ENCODE peak calls at places on chromosomes 2 and 18, in four cellular contexts. One of them, this sample, is unnamed.
A peak's percentile ranks its signal among the peaks of the same experiment; 100 is the strongest.

GRCh38 chr2:9548506-9548905 is 7.1 kb downstream of the ADAM17 start:
- DNase-seq in fibroblast of the aortic adventitia: no peak
- DNase-seq in ACHN: no peak
- DNase-seq in cardiac fibroblast: peak; percentile 66
- DNase-seq in this sample: peak; percentile 38

GRCh38 chr2:170820647-170821630 is 4.3 kb downstream of the GAD1 start:
- DNase-seq in fibroblast of the aortic adventitia: no peak
- DNase-seq in ACHN: no peak
- DNase-seq in cardiac fibroblast: no peak
- DNase-seq in this sample: no peak

GRCh38 chr18:77811510-77811909 is 561.9 kb downstream of the GALR1 start:
- DNase-seq in fibroblast of the aortic adventitia: no peak
- DNase-seq in ACHN: no peak
- DNase-seq in cardiac fibroblast: peak; percentile 16
- DNase-seq in this sample: no peak

GRCh38 chr2:28991021-28991420 is 9.9 kb downstream of the TOGARAM2 start:
- DNase-seq in fibroblast of the aortic adventitia: peak; percentile 58
- DNase-seq in ACHN: no peak
- DNase-seq in cardiac fibroblast: peak; percentile 55
- DNase-seq in this sample: no peak

GRCh38 chr2:240817496-240818292 is 2.3 kb downstream of the KIF1A start:
- DNase-seq in fibroblast of the aortic adventitia: no peak
- DNase-seq in ACHN: no peak
- DNase-seq in cardiac fibroblast: no peak
- DNase-seq in this sample: no peak

GRCh38 chr2:79219383-79219988 is 59.9 kb upstream of the REG3A start:
- DNase-seq in fibroblast of the aortic adventitia: peak; percentile 36
- DNase-seq in ACHN: peak; percentile 66
- DNase-seq in cardiac fibroblast: peak; percentile 68
- DNase-seq in this sample: peak; percentile 55

GRCh38 chr2:192480984-192481383 is 286.3 kb upstream of the TMEFF2 start:
- DNase-seq in fibroblast of the aortic adventitia: no peak
- DNase-seq in ACHN: no peak
- DNase-seq in cardiac fibroblast: no peak
- DNase-seq in this sample: no peak

GRCh38 chr18:3356614-3357013 is 93.4 kb upstream of the TGIF1 start:
- DNase-seq in fibroblast of the aortic adventitia: no peak
- DNase-seq in ACHN: no peak
- DNase-seq in cardiac fibroblast: no peak
- DNase-seq in this sample: no peak

GRCh38 chr2:222608081-222608480 is 47.8 kb downstream of the FARSB start:
- DNase-seq in fibroblast of the aortic adventitia: no peak
- DNase-seq in ACHN: no peak
- DNase-seq in cardiac fibroblast: no peak
- DNase-seq in this sample: no peak

GRCh38 chr2:205650450-205650849 is 31.9 kb upstream of the NRP2 start:
- DNase-seq in fibroblast of the aortic adventitia: peak; percentile 89
- DNase-seq in ACHN: no peak
- DNase-seq in cardiac fibroblast: peak; percentile 89
- DNase-seq in this sample: peak; percentile 82

GRCh38 chr2:168254158-168254935 is 7.0 kb upstream of the STK39 start:
- DNase-seq in fibroblast of the aortic adventitia: peak; percentile 18
- DNase-seq in ACHN: peak; percentile 55
- DNase-seq in cardiac fibroblast: peak; percentile 58
- DNase-seq in this sample: no peak

GRCh38 chr18:78640596-78640995 is 339.0 kb upstream of the SALL3 start:
- DNase-seq in fibroblast of the aortic adventitia: no peak
- DNase-seq in ACHN: no peak
- DNase-seq in cardiac fibroblast: no peak
- DNase-seq in this sample: no peak

GRCh38 chr2:237647176-237648015 is 20.0 kb downstream of the LRRFIP1 start:
- DNase-seq in fibroblast of the aortic adventitia: no peak
- DNase-seq in ACHN: no peak
- DNase-seq in cardiac fibroblast: no peak
- DNase-seq in this sample: no peak

GRCh38 chr18:9771261-9771976 is 63.3 kb downstream of the RAB31 start:
- DNase-seq in fibroblast of the aortic adventitia: peak; percentile 54
- DNase-seq in ACHN: peak; percentile 73
- DNase-seq in cardiac fibroblast: peak; percentile 79
- DNase-seq in this sample: peak; percentile 84

GRCh38 chr2:200101862-200102261 is 146.5 kb downstream of the MAIP1 start:
- DNase-seq in fibroblast of the aortic adventitia: no peak
- DNase-seq in ACHN: no peak
- DNase-seq in cardiac fibroblast: no peak
- DNase-seq in this sample: no peak

GRCh38 chr2:20675701-20676352 is 8.9 kb downstream of the GDF7 start:
- DNase-seq in fibroblast of the aortic adventitia: no peak
- DNase-seq in ACHN: peak; percentile 64
- DNase-seq in cardiac fibroblast: no peak
- DNase-seq in this sample: no peak

GRCh38 chr2:178943745-178944144 is 106.2 kb downstream of the CCDC141 start:
- DNase-seq in fibroblast of the aortic adventitia: no peak
- DNase-seq in ACHN: no peak
- DNase-seq in cardiac fibroblast: no peak
- DNase-seq in this sample: no peak

This sample was measured in lung microvascular endothelial cell.